ENCODE peak calls at places on chromosome 6, in five cellular contexts. One of them, this sample, is unnamed.
A peak's percentile ranks its signal among the peaks of the same experiment; 100 is the strongest.

GRCh38 chr6:139955366-139956155 is 581.1 kb upstream of the CITED2 start:
- DNase-seq in cardiac fibroblast: no peak
- DNase-seq in A673: no peak
- DNase-seq in MM.1S: no peak
- DNase-seq in RWPE2: no peak
- DNase-seq in this sample: no peak

GRCh38 chr6:75421316-75422023 is 72.1 kb downstream of the FILIP1 start:
- DNase-seq in RWPE2: no peak
- DNase-seq in cardiac fibroblast: no peak
- DNase-seq in A673: no peak
- DNase-seq in MM.1S: no peak
- DNase-seq in this sample: no peak

GRCh38 chr6:100344321-100344720 is 120.4 kb downstream of the SIM1 start:
- DNase-seq in MM.1S: no peak
- DNase-seq in cardiac fibroblast: no peak
- DNase-seq in A673: no peak
- DNase-seq in RWPE2: no peak
- DNase-seq in this sample: no peak

GRCh38 chr6:83636800-83637199 is 72.1 kb downstream of the SNAP91 start:
- DNase-seq in A673: no peak
- DNase-seq in RWPE2: no peak
- DNase-seq in cardiac fibroblast: no peak
- DNase-seq in MM.1S: no peak
- DNase-seq in this sample: no peak

GRCh38 chr6:136334853-136335252 is 45.2 kb upstream of the BCLAF1 start:
- DNase-seq in cardiac fibroblast: no peak
- DNase-seq in A673: peak; percentile 15
- DNase-seq in MM.1S: no peak
- DNase-seq in RWPE2: no peak
- DNase-seq in this sample: no peak

GRCh38 chr6:41614713-41615112 is 23.6 kb upstream of the MDFI start:
- DNase-seq in RWPE2: no peak
- DNase-seq in MM.1S: no peak
- DNase-seq in cardiac fibroblast: no peak
- DNase-seq in A673: no peak
- DNase-seq in this sample: no peak

GRCh38 chr6:130239755-130240154 is 17.0 kb upstream of the SAMD3 start:
- DNase-seq in RWPE2: no peak
- DNase-seq in A673: no peak
- DNase-seq in cardiac fibroblast: no peak
- DNase-seq in MM.1S: no peak
- DNase-seq in this sample: peak; percentile 7

GRCh38 chr6:82704048-82704447 is 340.4 kb downstream of the TPBG start:
- DNase-seq in A673: no peak
- DNase-seq in MM.1S: no peak
- DNase-seq in RWPE2: no peak
- DNase-seq in cardiac fibroblast: no peak
- DNase-seq in this sample: no peak

GRCh38 chr6:22043284-22043962 is 253.4 kb downstream of the PRL start:
- DNase-seq in A673: no peak
- DNase-seq in RWPE2: no peak
- DNase-seq in MM.1S: no peak
- DNase-seq in cardiac fibroblast: peak; percentile 72
- DNase-seq in this sample: no peak

GRCh38 chr6:23244300-23244699 is 674.9 kb downstream of the HDGFL1 start:
- DNase-seq in cardiac fibroblast: peak; percentile 4
- DNase-seq in RWPE2: no peak
- DNase-seq in MM.1S: no peak
- DNase-seq in A673: no peak
- DNase-seq in this sample: peak; percentile 24

GRCh38 chr6:106141441-106142237 is 55.5 kb downstream of the PRDM1 start:
- DNase-seq in MM.1S: peak; percentile 95
- DNase-seq in cardiac fibroblast: no peak
- DNase-seq in RWPE2: no peak
- DNase-seq in A673: no peak
- DNase-seq in this sample: no peak

GRCh38 chr6:170271771-170272314 is 19.0 kb downstream of the DLL1 start:
- DNase-seq in RWPE2: no peak
- DNase-seq in A673: no peak
- DNase-seq in MM.1S: peak; percentile 61
- DNase-seq in cardiac fibroblast: no peak
- DNase-seq in this sample: no peak

GRCh38 chr6:35298625-35299140 is 1.1 kb downstream of the DEF6 start:
- DNase-seq in A673: no peak
- DNase-seq in cardiac fibroblast: no peak
- DNase-seq in MM.1S: peak; percentile 30
- DNase-seq in RWPE2: no peak
- DNase-seq in this sample: no peak

GRCh38 chr6:35296931-35297330 is 687 bp upstream of the DEF6 start:
- DNase-seq in cardiac fibroblast: no peak
- DNase-seq in MM.1S: no peak
- DNase-seq in A673: no peak
- DNase-seq in RWPE2: no peak
- DNase-seq in this sample: no peak

GRCh38 chr6:35300848-35301247 is 3.2 kb downstream of the DEF6 start:
- DNase-seq in RWPE2: no peak
- DNase-seq in cardiac fibroblast: no peak
- DNase-seq in MM.1S: no peak
- DNase-seq in A673: no peak
- DNase-seq in this sample: no peak

GRCh38 chr6:35297541-35298481 is at the start of gene DEF6:
- DNase-seq in RWPE2: no peak
- DNase-seq in A673: peak; percentile 63
- DNase-seq in MM.1S: peak; percentile 94
- DNase-seq in cardiac fibroblast: peak; percentile 87
- DNase-seq in this sample: peak; percentile 68

DNA sequence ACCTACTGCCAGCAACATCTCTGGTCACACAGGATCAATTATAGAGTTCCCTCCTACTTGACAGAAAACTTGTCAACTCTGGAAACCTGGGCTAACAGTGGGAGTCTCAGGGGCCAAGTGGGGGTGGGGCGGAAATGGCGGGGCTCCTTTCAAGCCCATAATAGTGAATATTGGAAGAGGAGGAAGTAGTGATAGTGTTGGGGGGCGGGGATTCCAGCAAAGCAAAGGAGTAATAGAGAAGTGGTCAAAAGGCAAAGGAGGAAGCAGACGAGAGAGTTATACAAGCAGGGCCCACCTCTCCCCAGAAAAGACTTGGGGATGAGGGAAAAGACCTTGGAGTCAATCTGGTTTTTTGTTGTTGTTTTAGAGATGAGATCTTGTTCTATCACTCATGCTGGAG is 2.1 kb downstream of the DEF6 start:
- DNase-seq in A673: no peak
- DNase-seq in cardiac fibroblast: no peak
- DNase-seq in RWPE2: no peak
- DNase-seq in MM.1S: no peak
- DNase-seq in this sample: no peak
- H3K4me3 ChIP-seq in A673: no peak overlapping the region
- H3K4me3 ChIP-seq in cardiac fibroblast: no peak overlapping the region
- H3K4me3 ChIP-seq in RWPE2: no peak overlapping the region
- H3K4me3 ChIP-seq in MM.1S: no peak overlapping the region
- H3K4me3 ChIP-seq in this sample: no peak overlapping the region

GRCh38 chr6:157840776-157841175 is 17.7 kb downstream of the SNX9 start:
- DNase-seq in MM.1S: no peak
- DNase-seq in A673: peak; percentile 29
- DNase-seq in cardiac fibroblast: peak; percentile 58
- DNase-seq in RWPE2: no peak
- DNase-seq in this sample: peak; percentile 68

GRCh38 chr6:157839606-157840005 is 16.6 kb downstream of the SNX9 start:
- DNase-seq in MM.1S: no peak
- DNase-seq in A673: no peak
- DNase-seq in RWPE2: no peak
- DNase-seq in cardiac fibroblast: no peak
- DNase-seq in this sample: no peak

GRCh38 chr6:157841211-157841840 is 18.3 kb downstream of the SNX9 start:
- DNase-seq in MM.1S: no peak
- DNase-seq in A673: no peak
- DNase-seq in cardiac fibroblast: no peak
- DNase-seq in RWPE2: no peak
- DNase-seq in this sample: no peak

GRCh38 chr6:157838718-157839430 is 15.8 kb downstream of the SNX9 start:
- DNase-seq in A673: no peak
- DNase-seq in cardiac fibroblast: no peak
- DNase-seq in RWPE2: no peak
- DNase-seq in MM.1S: no peak
- DNase-seq in this sample: no peak

DNA sequence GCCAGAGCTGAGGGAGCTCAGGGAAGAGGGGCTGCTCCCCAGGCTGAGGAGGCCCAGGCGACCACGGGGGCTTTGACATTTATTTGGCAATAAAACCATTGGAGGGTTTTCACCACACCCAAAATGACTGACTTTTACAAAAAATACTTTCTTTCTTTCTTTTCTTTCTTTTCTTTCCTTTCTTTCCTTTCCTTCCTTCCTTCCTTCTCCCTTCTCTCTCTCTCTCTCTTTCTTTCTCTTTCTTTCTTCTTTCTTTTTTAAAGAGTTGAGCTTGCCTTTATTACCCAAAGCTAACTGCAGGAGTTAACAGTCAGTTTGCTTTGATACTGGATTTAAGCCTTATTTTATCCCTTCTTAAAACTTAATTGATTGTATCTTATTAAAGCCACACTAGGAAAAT is 17.2 kb downstream of the SNX9 start:
- DNase-seq in cardiac fibroblast: no peak
- DNase-seq in A673: no peak
- DNase-seq in RWPE2: no peak
- DNase-seq in MM.1S: no peak
- DNase-seq in this sample: no peak
- TF ChIP-seq CTCF in cardiac fibroblast: no peak
- TF ChIP-seq CTCF in A673: no peak
- TF ChIP-seq CTCF in RWPE2: no peak
- TF ChIP-seq CTCF in MM.1S: no peak
- TF ChIP-seq CTCF in this sample: no peak

GRCh38 chr6:108621117-108621516 is 60.4 kb downstream of the FOXO3 start:
- DNase-seq in A673: peak; percentile 36
- DNase-seq in RWPE2: no peak
- DNase-seq in cardiac fibroblast: peak; percentile 63
- DNase-seq in MM.1S: no peak
- DNase-seq in this sample: peak; percentile 75

GRCh38 chr6:108616973-108617372 is 56.3 kb downstream of the FOXO3 start:
- DNase-seq in MM.1S: no peak
- DNase-seq in cardiac fibroblast: no peak
- DNase-seq in RWPE2: no peak
- DNase-seq in A673: no peak
- DNase-seq in this sample: peak; percentile 44

GRCh38 chr6:108616544-108616943 is 55.8 kb downstream of the FOXO3 start:
- DNase-seq in cardiac fibroblast: no peak
- DNase-seq in RWPE2: no peak
- DNase-seq in A673: no peak
- DNase-seq in MM.1S: no peak
- DNase-seq in this sample: peak; percentile 40

GRCh38 chr6:108618623-108619152 is 58.0 kb downstream of the FOXO3 start:
- DNase-seq in RWPE2: no peak
- DNase-seq in A673: no peak
- DNase-seq in MM.1S: no peak
- DNase-seq in cardiac fibroblast: no peak
- DNase-seq in this sample: no peak

DNA sequence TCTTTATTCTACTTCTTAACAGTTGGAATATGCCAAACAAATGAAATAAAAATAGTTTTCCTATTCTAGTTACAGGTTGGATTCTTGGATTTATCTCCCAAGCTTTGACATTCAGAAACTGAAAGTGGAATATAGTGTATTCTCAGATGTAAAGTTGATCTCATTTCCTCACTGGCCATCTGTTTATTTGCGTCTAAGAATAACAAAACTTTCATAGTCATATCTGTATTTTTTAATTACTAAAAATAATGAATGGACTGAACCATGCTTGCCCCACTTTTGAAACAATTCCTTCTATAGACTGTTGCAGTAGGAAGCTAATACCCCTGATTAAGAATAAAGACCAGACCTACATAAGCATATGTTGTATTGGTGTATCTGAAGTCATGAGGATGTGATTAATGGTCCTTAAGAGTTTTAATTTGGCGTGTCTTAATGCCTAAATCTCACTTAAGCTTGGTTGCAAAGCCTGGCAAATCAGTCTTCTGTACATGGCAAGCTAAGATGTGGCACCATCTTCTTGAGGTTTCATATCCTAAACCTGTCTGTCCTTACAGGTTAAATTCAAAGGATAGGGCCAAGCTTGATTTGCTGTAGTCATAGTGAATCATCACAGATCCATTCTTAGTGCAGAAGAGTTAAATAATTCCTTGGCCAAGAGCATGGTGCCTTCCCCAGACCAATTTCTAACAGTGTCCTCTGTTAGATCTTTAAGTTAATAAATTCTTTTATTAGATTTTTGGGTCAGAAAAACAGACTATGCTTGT is 58.9 kb downstream of the FOXO3 start:
- DNase-seq in MM.1S: no peak
- DNase-seq in A673: no peak
- DNase-seq in cardiac fibroblast: no peak
- DNase-seq in RWPE2: no peak
- DNase-seq in this sample: no peak
- H3K4me3 ChIP-seq in MM.1S: peak overlapping the region; percentile 45
- H3K4me3 ChIP-seq in A673: no peak overlapping the region
- H3K4me3 ChIP-seq in cardiac fibroblast: no peak overlapping the region
- H3K4me3 ChIP-seq in RWPE2: no peak overlapping the region
- H3K4me3 ChIP-seq in this sample: no peak overlapping the region

DNA sequence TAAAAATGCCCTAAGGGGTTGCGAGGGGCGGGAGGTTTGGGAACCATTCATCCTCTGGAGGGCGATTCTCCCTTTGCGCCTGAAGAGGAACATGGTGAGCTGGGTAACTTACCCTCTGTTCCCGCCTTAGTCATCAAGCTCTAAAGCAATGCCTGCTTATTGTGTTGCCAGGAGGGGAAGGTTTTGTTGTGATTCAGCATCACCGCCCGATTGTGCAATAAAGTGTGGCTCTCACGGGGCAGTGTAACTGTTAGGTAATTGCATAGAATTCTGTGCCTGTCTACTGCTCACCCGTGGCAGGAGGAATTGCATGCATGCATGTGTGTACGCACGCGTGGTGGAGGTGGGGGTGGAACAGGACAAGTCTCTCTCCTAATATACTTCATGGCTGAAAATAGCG is 95.5 kb upstream of the AGPAT4 start:
- DNase-seq in MM.1S: no peak
- DNase-seq in RWPE2: peak; percentile 79
- DNase-seq in cardiac fibroblast: peak; percentile 91
- DNase-seq in A673: no peak
- DNase-seq in this sample: peak; percentile 94
- TF ChIP-seq CTCF in MM.1S: no peak
- TF ChIP-seq CTCF in RWPE2: no peak
- TF ChIP-seq CTCF in cardiac fibroblast: no peak
- TF ChIP-seq CTCF in A673: no peak
- TF ChIP-seq CTCF in this sample: peak; percentile 12

GRCh38 chr6:142871910-142872331 is 73.1 kb downstream of the HIVEP2 start:
- DNase-seq in A673: no peak
- DNase-seq in cardiac fibroblast: peak; percentile 91
- DNase-seq in MM.1S: peak; percentile 62
- DNase-seq in RWPE2: no peak
- DNase-seq in this sample: peak; percentile 91
- H3K4me3 ChIP-seq in A673: no peak overlapping the region
- H3K4me3 ChIP-seq in cardiac fibroblast: no peak overlapping the region
- H3K4me3 ChIP-seq in MM.1S: no peak overlapping the region
- H3K4me3 ChIP-seq in RWPE2: no peak overlapping the region
- H3K4me3 ChIP-seq in this sample: no peak overlapping the region

This sample was measured in AG10803.